ENCODE peak calls at places on chromosome 11, in eight cellular contexts. P, F, V, X, L, E, H and W are unnamed samples.

GRCh38 chr11:132770802-132771545 is 761.3 kb downstream of the OPCML start:
- DNase-seq in P (no peak), F (no peak), V (no peak), X (no peak), L (no peak), E (peak), H (no peak), W (no peak)

GRCh38 chr11:72812604-72812967 is 1.6 kb upstream of the ATG16L2 start:
- DNase-seq in P (no peak), F (no peak), V (no peak), X (no peak), L (no peak), E (peak), H (no peak), W (no peak)

GRCh38 chr11:134822930-134823329 is 410.9 kb upstream of the B3GAT1 start:
- DNase-seq in P (no peak), F (no peak), V (no peak), X (no peak), L (no peak), E (no peak), H (no peak), W (no peak)

GRCh38 chr11:91396243-91397133 is 828.1 kb upstream of the FAT3 start:
- DNase-seq in P (no peak), F (peak), V (no peak), X (peak), L (no peak), E (peak), H (peak), W (peak)

GRCh38 chr11:26158251-26158650 is 173.7 kb upstream of the ANO3 start:
- DNase-seq in P (no peak), F (no peak), V (no peak), X (no peak), L (no peak), E (no peak), H (no peak), W (peak)

GRCh38 chr11:125663910-125664309 is 16.7 kb downstream of the ACRV1 start:
- DNase-seq in P (no peak), F (no peak), V (no peak), X (no peak), L (no peak), E (no peak), H (no peak), W (no peak)

GRCh38 chr11:71843858-71844257 is 10.9 kb downstream of the DEFB108B start:
- DNase-seq in P (no peak), F (no peak), V (no peak), X (no peak), L (no peak), E (no peak), H (no peak), W (no peak)

GRCh38 chr11:95081412-95081811 is 8.2 kb upstream of the ENDOD1 start:
- DNase-seq in P (no peak), F (no peak), V (no peak), X (no peak), L (peak), E (no peak), H (no peak), W (no peak)

GRCh38 chr11:1232328-1233321 is 9.8 kb downstream of the MUC5B start:
- DNase-seq in P (no peak), F (no peak), V (no peak), X (no peak), L (no peak), E (no peak), H (no peak), W (no peak)

GRCh38 chr11:39459606-39460005 is 1999.8 kb downstream of the LRRC4C start:
- DNase-seq in P (no peak), F (no peak), V (no peak), X (no peak), L (no peak), E (no peak), H (no peak), W (no peak)

GRCh38 chr11:116454020-116454645 is 318.7 kb downstream of the BUD13 start:
- DNase-seq in P (peak), F (peak), V (no peak), X (no peak), L (peak), E (peak), H (no peak), W (no peak)

GRCh38 chr11:110433393-110434333 is 3.9 kb downstream of the FDX1 start:
- DNase-seq in P (no peak), F (no peak), V (no peak), X (no peak), L (no peak), E (no peak), H (no peak), W (no peak)

GRCh38 chr11:12827929-12828812 is 153.9 kb downstream of the TEAD1 start:
- DNase-seq in P (no peak), F (peak), V (no peak), X (no peak), L (peak), E (peak), H (no peak), W (no peak)

GRCh38 chr11:80240245-80240644 is 799.4 kb upstream of the TENM4 start:
- DNase-seq in P (no peak), F (no peak), V (no peak), X (no peak), L (no peak), E (no peak), H (no peak), W (no peak)

GRCh38 chr11:33622231-33622630 is 78.4 kb downstream of the C11orf91 start:
- DNase-seq in P (no peak), F (peak), V (no peak), X (peak), L (no peak), E (no peak), H (no peak), W (no peak)

GRCh38 chr11:3169235-3169951 is 4.3 kb upstream of the OSBPL5 start:
- DNase-seq in P (peak), F (peak), V (peak), X (no peak), L (no peak), E (no peak), H (no peak), W (no peak)